ENCODE peak calls at places on chromosomes 1 and 21, in six cellular contexts. C, Y, F, L, W and Z are unnamed samples.

GRCh38 chr1:54800899-54801759 is at the start of gene TTC22:
- DNase-seq in C (no peak), F (peak; percentile 83), W (no peak), L (peak; percentile 76), Y (peak; percentile 71), Z (no peak)

GRCh38 chr1:241229216-241229615 is 127.8 kb downstream of the RGS7 start:
- DNase-seq in L (no peak), Y (no peak), C (no peak), W (no peak), F (peak; percentile 52), Z (no peak)

GRCh38 chr1:107739651-107740050 is 225.3 kb downstream of the VAV3 start:
- DNase-seq in L (no peak), F (no peak), Y (no peak), C (no peak), W (no peak), Z (no peak)

GRCh38 chr1:79614762-79615161 is 608.2 kb upstream of the ADGRL4 start:
- DNase-seq in L (no peak), Y (no peak), W (no peak), C (no peak), F (no peak), Z (no peak)

GRCh38 chr1:66294692-66295384 is 239.1 kb upstream of the SGIP1 start:
- DNase-seq in L (no peak), Y (no peak), W (no peak), F (no peak), C (peak; percentile 53), Z (no peak)

GRCh38 chr1:239321877-239322276 is 64.5 kb upstream of the CHRM3 start:
- DNase-seq in F (no peak), C (no peak), W (no peak), Y (no peak), L (no peak), Z (no peak)

GRCh38 chr1:29248409-29248808 is 12.1 kb downstream of the PTPRU start:
- DNase-seq in Y (no peak), C (no peak), L (no peak), W (no peak), F (no peak), Z (no peak)

GRCh38 chr21:27201197-27201596 is 234.3 kb upstream of the ADAMTS5 start:
- DNase-seq in F (no peak), L (no peak), C (no peak), Y (no peak), W (no peak), Z (no peak)

GRCh38 chr1:55402676-55403464 is 187.7 kb upstream of the USP24 start:
- DNase-seq in L (no peak), W (no peak), F (no peak), Y (no peak), C (no peak), Z (no peak)

GRCh38 chr1:214018605-214019268 is 31.0 kb downstream of the PROX1 start:
- DNase-seq in Y (no peak), L (no peak), F (no peak), W (no peak), C (no peak), Z (no peak)

GRCh38 chr21:44987886-44988606 is 48.2 kb downstream of the SLX9 start:
- DNase-seq in W (no peak), Y (no peak), F (no peak), C (no peak), L (peak; percentile 60), Z (no peak)

GRCh38 chr1:210372491-210372890 is 43.8 kb downstream of the HHAT start:
- DNase-seq in Y (no peak), W (no peak), L (no peak), F (no peak), C (no peak), Z (no peak)

GRCh38 chr1:65792671-65793358 is at the start of gene PDE4B:
- DNase-seq in W (no peak), F (no peak), C (no peak), L (no peak), Y (no peak), Z (no peak)

GRCh38 chr1:210597555-210598134 is 268.9 kb downstream of the HHAT start:
- DNase-seq in F (no peak), Y (peak; percentile 14), L (no peak), W (peak; percentile 21), C (peak; percentile 97), Z (no peak)

GRCh38 chr1:228415853-228416216 is 826 bp downstream of the TRIM17 start:
- DNase-seq in W (no peak), Y (no peak), L (no peak), F (no peak), C (no peak), Z (no peak)

GRCh38 chr1:171083222-171083621 is 7.5 kb upstream of the FMO3 start:
- DNase-seq in Y (no peak), L (no peak), W (no peak), F (no peak), C (no peak), Z (no peak)

GRCh38 chr1:176800978-176801552 is 338.1 kb downstream of the PAPPA2 start:
- DNase-seq in C (no peak), F (no peak), Y (no peak), L (no peak), W (no peak), Z (no peak)

GRCh38 chr21:28333455-28334108 is 659.1 kb downstream of the LTN1 start:
- DNase-seq in W (peak; percentile 13), F (no peak), L (no peak), C (no peak), Y (no peak), Z (no peak)

GRCh38 chr1:219778793-219779369 is 149.5 kb downstream of the SLC30A10 start:
- DNase-seq in L (no peak), Y (no peak), W (no peak), C (no peak), F (no peak), Z (no peak)

GRCh38 chr1:43582162-43582566 is 51.5 kb downstream of the PTPRF start:
- DNase-seq in F (peak; percentile 68), C (peak; percentile 73), Y (peak; percentile 73), L (no peak), W (peak; percentile 64), Z (no peak)

GRCh38 chr1:217780993-217781392 is 149.8 kb downstream of the SPATA17 start:
- DNase-seq in Y (no peak), F (no peak), C (no peak), L (no peak), W (no peak), Z (no peak)

GRCh38 chr1:10007161-10007560 is 10.1 kb downstream of the RBP7 start:
- DNase-seq in Y (no peak), C (no peak), L (no peak), W (no peak), F (peak; percentile 74), Z (no peak)

GRCh38 chr1:21782868-21783678 is at the start of gene USP48:
- DNase-seq in L (peak; percentile 98), F (peak; percentile 97), W (peak; percentile 92), C (peak; percentile 95), Y (peak; percentile 97), Z (peak; percentile 97)

GRCh38 chr21:34844033-34844923 is 175.5 kb downstream of the CLIC6 start:
- DNase-seq in C (no peak), Y (no peak), W (no peak), L (peak; percentile 87), F (peak; percentile 60), Z (peak; percentile 86)

GRCh38 chr1:7953850-7954609 is 7.5 kb upstream of the PARK7 start:
- DNase-seq in Y (peak; percentile 93), L (peak; percentile 98), F (peak; percentile 96), C (peak; percentile 95), W (peak; percentile 82), Z (peak; percentile 98)

GRCh38 chr1:205543351-205544305 is 39.2 kb downstream of the CDK18 start:
- DNase-seq in L (peak; percentile 84), Y (peak; percentile 39), C (peak; percentile 63), F (peak; percentile 82), W (peak; percentile 62), Z (peak; percentile 87)

GRCh38 chr1:29306471-29307140 is 70.3 kb downstream of the PTPRU start:
- DNase-seq in C (no peak), Y (no peak), W (no peak), L (no peak), F (no peak), Z (no peak)

GRCh38 chr1:174079796-174080195 is 57.6 kb upstream of the RC3H1 start:
- DNase-seq in Y (no peak), F (no peak), L (no peak), W (no peak), C (no peak), Z (no peak)

GRCh38 chr1:24923485-24924113 is 6.5 kb downstream of the RUNX3 start:
- DNase-seq in L (no peak), F (no peak), C (no peak), W (no peak), Y (no peak), Z (no peak)

GRCh38 chr1:24927473-24927872 is 2.6 kb downstream of the RUNX3 start:
- DNase-seq in Y (no peak), L (no peak), C (no peak), F (no peak), W (no peak), Z (no peak)

GRCh38 chr1:24925963-24926362 is 4.1 kb downstream of the RUNX3 start:
- DNase-seq in C (no peak), Y (no peak), L (no peak), F (no peak), W (no peak), Z (no peak)

GRCh38 chr1:24926596-24927249 is 3.4 kb downstream of the RUNX3 start:
- DNase-seq in Y (no peak), F (no peak), W (no peak), L (peak; percentile 55), C (no peak), Z (no peak)

GRCh38 chr1:24925082-24925779 is 4.8 kb downstream of the RUNX3 start:
- DNase-seq in W (no peak), L (no peak), Y (no peak), C (no peak), F (no peak), Z (no peak)
- TF ChIP-seq POLR2A in W (no peak), L (no peak), Y (no peak), C (no peak), F (no peak), Z (no peak)

DNA sequence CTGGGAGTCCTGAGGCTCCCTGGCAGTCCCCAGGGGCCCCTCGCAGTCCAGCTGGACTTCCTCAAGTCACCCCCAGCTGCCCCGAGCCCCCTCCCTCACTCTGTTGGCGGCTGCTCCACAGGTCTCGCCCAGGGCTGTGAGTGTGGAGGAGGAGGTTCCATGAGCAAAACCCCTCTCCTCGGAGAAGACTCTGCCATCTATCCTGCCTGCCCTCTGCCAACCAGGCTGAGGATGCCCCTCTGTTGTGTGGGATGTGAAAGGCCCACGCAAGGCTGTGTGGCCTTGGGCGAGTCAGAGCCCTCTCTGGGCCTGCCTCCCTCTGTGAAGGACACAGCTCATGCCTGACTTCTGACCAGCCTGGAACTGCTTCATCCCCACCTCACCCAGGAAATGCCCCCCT is 398 bp upstream of the EDN2 start:
- DNase-seq in C (no peak), F (no peak), W (no peak), L (no peak), Y (no peak), Z (no peak)
- TF ChIP-seq EP300 in C (no peak), F (no peak), W (no peak), L (no peak), Y (no peak), Z (no peak)

GRCh38 chr1:179229214-179230140 is at the start of gene ABL2:
- DNase-seq in F (peak; percentile 48), W (peak; percentile 18), C (peak; percentile 29), L (peak; percentile 69), Y (peak; percentile 88), Z (peak; percentile 80)
- TF ChIP-seq POLR2A in F (no peak), W (no peak), C (peak; percentile 24), L (no peak), Y (peak; percentile 80), Z (no peak)

GRCh38 chr21:39048064-39048463 is 135.2 kb downstream of the PSMG1 start:
- DNase-seq in F (no peak), C (peak; percentile 73), L (peak; percentile 50), Y (no peak), W (peak; percentile 62), Z (no peak)
- TF ChIP-seq EP300 in F (no peak), C (no peak), L (no peak), Y (no peak), W (no peak), Z (no peak)